ENCODE peak calls at places on chromosome 5, in seven cellular contexts. One of them, this sample, is unnamed.

GRCh38 chr5:131005963-131006684 is 158.9 kb downstream of the HINT1 start:
- DNase-seq in PC-9: no peak
- DNase-seq in PC-3: no peak
- DNase-seq in GM23338: peak; percentile 47
- DNase-seq in OCI-LY7: no peak
- DNase-seq in HCT116: peak; percentile 3
- DNase-seq in hepatocyte: peak; percentile 21
- DNase-seq in this sample: no peak

GRCh38 chr5:100901851-100902341 is 1.2 kb downstream of the ST8SIA4 start:
- DNase-seq in PC-9: no peak
- DNase-seq in PC-3: peak; percentile 46
- DNase-seq in GM23338: peak; percentile 2
- DNase-seq in OCI-LY7: peak; percentile 88
- DNase-seq in HCT116: no peak
- DNase-seq in hepatocyte: peak; percentile 12
- DNase-seq in this sample: peak; percentile 3

GRCh38 chr5:170216262-170216864 is 16.4 kb upstream of the C5orf58 start:
- DNase-seq in PC-9: peak; percentile 74
- DNase-seq in PC-3: peak; percentile 70
- DNase-seq in GM23338: peak; percentile 76
- DNase-seq in OCI-LY7: peak; percentile 11
- DNase-seq in HCT116: peak; percentile 35
- DNase-seq in hepatocyte: peak; percentile 61
- DNase-seq in this sample: peak; percentile 70

GRCh38 chr5:88377705-88378656 is 109.3 kb upstream of the TMEM161B start:
- DNase-seq in PC-9: no peak
- DNase-seq in PC-3: no peak
- DNase-seq in GM23338: no peak
- DNase-seq in OCI-LY7: no peak
- DNase-seq in HCT116: no peak
- DNase-seq in hepatocyte: peak; percentile 9
- DNase-seq in this sample: no peak

GRCh38 chr5:176895350-176895749 is 3.8 kb downstream of the HK3 start:
- DNase-seq in PC-9: peak; percentile 30
- DNase-seq in PC-3: no peak
- DNase-seq in GM23338: no peak
- DNase-seq in OCI-LY7: no peak
- DNase-seq in HCT116: no peak
- DNase-seq in hepatocyte: no peak
- DNase-seq in this sample: no peak

GRCh38 chr5:57777174-57777581 is 294.6 kb upstream of the ACTBL2 start:
- DNase-seq in PC-9: no peak
- DNase-seq in PC-3: peak; percentile 23
- DNase-seq in GM23338: no peak
- DNase-seq in OCI-LY7: no peak
- DNase-seq in HCT116: no peak
- DNase-seq in hepatocyte: no peak
- DNase-seq in this sample: peak; percentile 17

GRCh38 chr5:145245354-145245753 is 589.8 kb downstream of the PRELID2 start:
- DNase-seq in PC-9: no peak
- DNase-seq in PC-3: no peak
- DNase-seq in GM23338: peak; percentile 42
- DNase-seq in OCI-LY7: no peak
- DNase-seq in HCT116: no peak
- DNase-seq in hepatocyte: no peak
- DNase-seq in this sample: peak; percentile 39

GRCh38 chr5:140628711-140629110 is 4.3 kb downstream of the CD14 start:
- DNase-seq in PC-9: no peak
- DNase-seq in PC-3: no peak
- DNase-seq in GM23338: no peak
- DNase-seq in OCI-LY7: no peak
- DNase-seq in HCT116: no peak
- DNase-seq in hepatocyte: no peak
- DNase-seq in this sample: peak; percentile 17

GRCh38 chr5:159817262-159818029 is 98.8 kb upstream of the ADRA1B start:
- DNase-seq in PC-9: peak; percentile 82
- DNase-seq in PC-3: peak; percentile 26
- DNase-seq in GM23338: no peak
- DNase-seq in OCI-LY7: no peak
- DNase-seq in HCT116: no peak
- DNase-seq in hepatocyte: no peak
- DNase-seq in this sample: peak; percentile 34

GRCh38 chr5:83715316-83716060 is 5.2 kb downstream of the HAPLN1 start:
- DNase-seq in PC-9: no peak
- DNase-seq in PC-3: peak; percentile 21
- DNase-seq in GM23338: no peak
- DNase-seq in OCI-LY7: no peak
- DNase-seq in HCT116: no peak
- DNase-seq in hepatocyte: no peak
- DNase-seq in this sample: peak; percentile 21
- H3K4me3 ChIP-seq in PC-9: no peak overlapping the region
- H3K4me3 ChIP-seq in PC-3: no peak overlapping the region
- H3K4me3 ChIP-seq in GM23338: no peak overlapping the region
- H3K4me3 ChIP-seq in OCI-LY7: no peak overlapping the region
- H3K4me3 ChIP-seq in HCT116: no peak overlapping the region
- H3K4me3 ChIP-seq in hepatocyte: no peak overlapping the region
- H3K4me3 ChIP-seq in this sample: no peak overlapping the region

DNA sequence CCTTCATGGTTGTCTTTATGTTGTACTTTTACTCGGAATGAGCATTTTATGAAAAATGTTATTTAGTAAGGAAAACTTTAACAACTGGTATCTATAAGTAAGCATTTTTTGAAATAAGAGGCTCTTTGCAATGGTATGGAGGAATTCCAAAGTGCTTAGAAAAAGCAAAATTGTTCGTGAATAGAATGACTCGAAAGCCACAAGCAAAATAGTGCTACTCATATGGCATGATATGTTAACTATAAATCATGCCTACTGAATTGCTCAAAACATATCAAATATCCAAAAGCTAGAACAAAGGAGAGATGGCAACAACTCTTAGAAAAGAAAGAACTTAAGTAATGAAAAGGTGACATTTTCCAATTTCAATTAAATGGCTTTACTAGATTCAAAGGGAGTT is 216.3 kb downstream of the KIAA0825 start:
- DNase-seq in PC-9: no peak
- DNase-seq in PC-3: peak; percentile 19
- DNase-seq in GM23338: no peak
- DNase-seq in OCI-LY7: no peak
- DNase-seq in HCT116: no peak
- DNase-seq in hepatocyte: no peak
- DNase-seq in this sample: no peak
- H3K9me2 ChIP-seq in PC-9: no peaks in the 10 kb centered on the region
- H3K9me2 ChIP-seq in PC-3: no peaks in the 10 kb centered on the region
- H3K9me2 ChIP-seq in GM23338: peaks cover 7% of the 10 kb centered on the region
- H3K9me2 ChIP-seq in OCI-LY7: no peaks in the 10 kb centered on the region
- H3K9me2 ChIP-seq in HCT116: no peaks in the 10 kb centered on the region
- H3K9me2 ChIP-seq in hepatocyte: no peaks in the 10 kb centered on the region
- H3K9me2 ChIP-seq in this sample: no peaks in the 10 kb centered on the region

GRCh38 chr5:141845371-141845821 is 32.8 kb downstream of the PCDH1 start:
- DNase-seq in PC-9: no peak
- DNase-seq in PC-3: no peak
- DNase-seq in GM23338: peak; percentile 91
- DNase-seq in OCI-LY7: peak; percentile 74
- DNase-seq in HCT116: no peak
- DNase-seq in hepatocyte: no peak
- DNase-seq in this sample: peak; percentile 20
- H3K4me3 ChIP-seq in PC-9: no peak overlapping the region
- H3K4me3 ChIP-seq in PC-3: no peak overlapping the region
- H3K4me3 ChIP-seq in GM23338: peak overlapping the region; percentile 11
- H3K4me3 ChIP-seq in OCI-LY7: no peak overlapping the region
- H3K4me3 ChIP-seq in HCT116: no peak overlapping the region
- H3K4me3 ChIP-seq in hepatocyte: no peak overlapping the region
- H3K4me3 ChIP-seq in this sample: no peak overlapping the region

GRCh38 chr5:916441-917293 is 24.0 kb downstream of the TRIP13 start:
- DNase-seq in PC-9: no peak
- DNase-seq in PC-3: no peak
- DNase-seq in GM23338: no peak
- DNase-seq in OCI-LY7: no peak
- DNase-seq in HCT116: no peak
- DNase-seq in hepatocyte: no peak
- DNase-seq in this sample: no peak
- H3K9me2 ChIP-seq in PC-9: no peaks in the 10 kb centered on the region
- H3K9me2 ChIP-seq in PC-3: no peaks in the 10 kb centered on the region
- H3K9me2 ChIP-seq in GM23338: no peaks in the 10 kb centered on the region
- H3K9me2 ChIP-seq in OCI-LY7: no peaks in the 10 kb centered on the region
- H3K9me2 ChIP-seq in HCT116: no peaks in the 10 kb centered on the region
- H3K9me2 ChIP-seq in hepatocyte: no peaks in the 10 kb centered on the region
- H3K9me2 ChIP-seq in this sample: no peaks in the 10 kb centered on the region

GRCh38 chr5:1551913-1552312 is 28.2 kb upstream of the LPCAT1 start:
- DNase-seq in PC-9: no peak
- DNase-seq in PC-3: no peak
- DNase-seq in GM23338: no peak
- DNase-seq in OCI-LY7: no peak
- DNase-seq in HCT116: no peak
- DNase-seq in hepatocyte: no peak
- DNase-seq in this sample: no peak

GRCh38 chr5:1554410-1554967 is 30.7 kb upstream of the LPCAT1 start:
- DNase-seq in PC-9: peak; percentile 46
- DNase-seq in PC-3: no peak
- DNase-seq in GM23338: no peak
- DNase-seq in OCI-LY7: no peak
- DNase-seq in HCT116: no peak
- DNase-seq in hepatocyte: no peak
- DNase-seq in this sample: no peak

GRCh38 chr5:1551426-1551825 is 27.7 kb upstream of the LPCAT1 start:
- DNase-seq in PC-9: no peak
- DNase-seq in PC-3: no peak
- DNase-seq in GM23338: no peak
- DNase-seq in OCI-LY7: no peak
- DNase-seq in HCT116: no peak
- DNase-seq in hepatocyte: no peak
- DNase-seq in this sample: no peak

GRCh38 chr5:1553642-1554409 is 30.1 kb upstream of the LPCAT1 start:
- DNase-seq in PC-9: no peak
- DNase-seq in PC-3: no peak
- DNase-seq in GM23338: no peak
- DNase-seq in OCI-LY7: no peak
- DNase-seq in HCT116: no peak
- DNase-seq in hepatocyte: no peak
- DNase-seq in this sample: no peak

DNA sequence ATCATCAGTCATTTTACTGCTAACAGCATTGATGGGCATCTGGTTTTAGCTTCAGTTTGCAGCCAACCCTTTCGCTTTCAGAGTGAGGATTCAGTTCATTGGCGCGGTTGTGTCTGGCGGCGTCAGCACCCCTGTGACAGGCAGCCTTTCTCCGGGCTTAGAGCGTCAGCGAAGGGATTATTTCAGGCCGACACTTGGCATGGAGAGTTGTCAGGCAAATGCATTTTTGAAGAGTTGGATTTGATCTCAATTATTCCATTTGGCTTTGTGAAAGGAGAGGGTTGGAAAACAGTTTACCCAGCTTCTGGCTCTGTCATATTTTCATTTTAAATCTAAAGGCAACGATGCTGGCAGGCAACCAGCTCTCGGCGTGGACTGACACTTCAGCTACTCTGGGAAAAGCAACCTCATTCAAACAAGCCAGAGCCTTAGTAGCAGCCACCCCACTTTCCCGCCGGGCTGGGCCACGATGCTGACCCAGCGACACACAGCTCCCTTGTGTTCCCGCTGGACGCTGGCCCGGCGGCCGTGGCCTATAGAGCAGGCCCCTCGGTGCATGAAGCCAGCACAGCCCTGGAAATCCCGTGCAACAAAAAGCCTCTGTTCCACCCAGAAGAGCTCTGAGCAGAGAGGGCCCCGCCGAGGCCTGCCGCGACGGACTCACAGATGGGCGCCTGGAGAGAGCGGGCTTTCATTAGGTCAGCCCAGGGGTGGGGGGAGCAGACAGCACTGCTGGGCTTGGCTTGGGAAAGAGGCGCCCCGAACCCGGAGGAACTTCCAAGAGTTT is 28.9 kb upstream of the LPCAT1 start:
- DNase-seq in PC-9: no peak
- DNase-seq in PC-3: no peak
- DNase-seq in GM23338: peak; percentile 44
- DNase-seq in OCI-LY7: no peak
- DNase-seq in HCT116: no peak
- DNase-seq in hepatocyte: no peak
- DNase-seq in this sample: peak; percentile 70
- H3K4me3 ChIP-seq in PC-9: no peak overlapping the region
- H3K4me3 ChIP-seq in PC-3: no peak overlapping the region
- H3K4me3 ChIP-seq in GM23338: no peak overlapping the region
- H3K4me3 ChIP-seq in OCI-LY7: no peak overlapping the region
- H3K4me3 ChIP-seq in HCT116: no peak overlapping the region
- H3K4me3 ChIP-seq in hepatocyte: no peak overlapping the region
- H3K4me3 ChIP-seq in this sample: peak overlapping the region; percentile 46

This sample was measured in GM23248.